ENCODE peak calls at places on chromosomes 7 and 10, in six cellular contexts. A is GM23338, J is gastrocnemius medialis, X is colonic mucosa, Q is fibroblast of lung, I is IMR-90. F is an unnamed sample.

GRCh38 chr10:16700331-16700730 is 116.9 kb downstream of the RSU1 start:
- DNase-seq in Q (no peak), A (no peak), J (no peak), X (no peak), I (no peak), F (no peak)

GRCh38 chr10:124744047-124744687 is at the start of gene FAM53B:
- DNase-seq in A (peak), I (peak), J (peak), Q (peak), X (peak), F (no peak)

GRCh38 chr7:137091396-137091795 is 222.9 kb downstream of the CHRM2 start:
- DNase-seq in J (no peak), Q (peak), X (no peak), A (peak), I (no peak), F (no peak)

GRCh38 chr7:493661-494251 is 25.9 kb downstream of the PDGFA start:
- DNase-seq in A (no peak), I (no peak), X (no peak), Q (no peak), J (no peak), F (no peak)

GRCh38 chr10:132951926-132952325 is 9.6 kb upstream of the CFAP46 start:
- DNase-seq in A (no peak), X (no peak), J (no peak), Q (no peak), I (no peak), F (no peak)

GRCh38 chr10:87674963-87675362 is 15.3 kb downstream of the PAPSS2 start:
- DNase-seq in J (no peak), Q (peak), X (no peak), I (peak), A (no peak), F (no peak)

GRCh38 chr7:47755248-47755647 is 173.3 kb upstream of the TNS3 start:
- DNase-seq in Q (no peak), X (no peak), I (no peak), J (no peak), A (no peak), F (no peak)

GRCh38 chr7:52254396-52255025 is 780.9 kb upstream of the POM121L12 start:
- DNase-seq in J (no peak), I (no peak), Q (no peak), A (no peak), X (no peak), F (no peak)

GRCh38 chr7:140640060-140640611 is 477 bp downstream of the DENND2A start:
- DNase-seq in J (no peak), X (no peak), A (peak), Q (peak), I (peak), F (no peak)

GRCh38 chr10:87578799-87579401 is 74.2 kb downstream of the MINPP1 start:
- DNase-seq in J (no peak), I (peak), X (no peak), Q (peak), A (no peak), F (no peak)

GRCh38 chr7:100680589-100681271 is 7.2 kb downstream of the GNB2 start:
- DNase-seq in J (no peak), A (no peak), I (no peak), Q (no peak), X (no peak), F (no peak)

GRCh38 chr7:121761399-121761798 is 111.6 kb upstream of the PTPRZ1 start:
- DNase-seq in Q (no peak), J (no peak), A (no peak), I (no peak), X (no peak), F (no peak)

GRCh38 chr7:28174901-28175661 is 5.5 kb downstream of the JAZF1 start:
- DNase-seq in J (no peak), A (no peak), X (no peak), Q (no peak), I (no peak), F (no peak)

GRCh38 chr10:29649561-29650551 is 15.1 kb upstream of the SVIL start:
- DNase-seq in A (no peak), J (no peak), Q (peak), I (peak), X (no peak), F (no peak)

GRCh38 chr7:39633563-39634550 is 10.5 kb downstream of the RALA start:
- DNase-seq in I (no peak), J (no peak), Q (no peak), X (no peak), A (no peak), F (no peak)

GRCh38 chr10:24207781-24208611 is 942 bp upstream of the KIAA1217 start:
- DNase-seq in J (no peak), A (no peak), I (no peak), X (peak), Q (peak), F (no peak)

GRCh38 chr10:125149278-125150047 is 10.9 kb downstream of the CTBP2 start:
- DNase-seq in J (peak), Q (peak), I (peak), A (peak), X (peak), F (no peak)

GRCh38 chr7:64562246-64562620 is 638 bp downstream of the ZNF680 start:
- DNase-seq in A (no peak), Q (peak), X (no peak), J (no peak), I (no peak), F (no peak)

GRCh38 chr7:101804642-101805401 is 12.6 kb upstream of the CUX1 start:
- DNase-seq in Q (no peak), I (no peak), J (no peak), X (peak), A (peak), F (no peak)

GRCh38 chr7:29812185-29812876 is 6.0 kb downstream of the WIPF3 start:
- DNase-seq in X (no peak), A (no peak), I (peak), J (no peak), Q (peak), F (no peak)

GRCh38 chr7:98613601-98614425 is 3.3 kb upstream of the NPTX2 start:
- DNase-seq in Q (peak), J (no peak), A (peak), X (no peak), I (peak), F (no peak)

GRCh38 chr7:118418433-118418832 is 193.9 kb downstream of the ANKRD7 start:
- DNase-seq in Q (no peak), J (no peak), X (no peak), A (no peak), I (no peak), F (no peak)

GRCh38 chr7:112063974-112064373 is 142.2 kb downstream of the DOCK4 start:
- DNase-seq in A (no peak), I (no peak), Q (no peak), J (no peak), X (no peak), F (no peak)

GRCh38 chr10:35447693-35448407 is 111.5 kb downstream of the CCNY start:
- DNase-seq in A (peak), J (no peak), Q (peak), X (peak), I (peak), F (no peak)

GRCh38 chr10:13448216-13448615 is 80.6 kb downstream of the BEND7 start:
- DNase-seq in Q (no peak), J (no peak), X (no peak), I (peak), A (no peak), F (no peak)
- H3K4me3 ChIP-seq in Q (no peak), J (no peak), X (no peak), I (no peak), A (no peak), F (no peak)

GRCh38 chr10:111579473-111579872 is 502.6 kb downstream of the ADRA2A start:
- DNase-seq in X (no peak), I (no peak), Q (no peak), A (no peak), J (no peak), F (no peak)
- TF ChIP-seq CTCF in X (no peak), I (no peak), Q (no peak), A (no peak), J (no peak), F (no peak)

GRCh38 chr7:127536426-127537152 is 48.8 kb downstream of the GCC1 start:
- DNase-seq in X (no peak), I (no peak), A (peak), Q (no peak), J (no peak), F (no peak)
- H3K4me3 ChIP-seq in X (no peak), I (peak), A (peak), Q (no peak), J (no peak), F (no peak)

GRCh38 chr10:94282369-94282768 is 80.4 kb downstream of the NOC3L start:
- DNase-seq in J (no peak), I (peak), X (no peak), A (no peak), Q (no peak), F (no peak)

GRCh38 chr10:94286898-94287297 is 75.8 kb downstream of the NOC3L start:
- DNase-seq in I (peak), X (no peak), A (no peak), Q (no peak), J (no peak), F (no peak)

GRCh38 chr10:94288361-94289116 is 74.2 kb downstream of the NOC3L start:
- DNase-seq in X (no peak), J (no peak), A (peak), Q (no peak), I (no peak), F (no peak)

GRCh38 chr10:94287331-94287730 is 75.4 kb downstream of the NOC3L start:
- DNase-seq in X (no peak), J (no peak), A (no peak), Q (no peak), I (no peak), F (no peak)

DNA sequence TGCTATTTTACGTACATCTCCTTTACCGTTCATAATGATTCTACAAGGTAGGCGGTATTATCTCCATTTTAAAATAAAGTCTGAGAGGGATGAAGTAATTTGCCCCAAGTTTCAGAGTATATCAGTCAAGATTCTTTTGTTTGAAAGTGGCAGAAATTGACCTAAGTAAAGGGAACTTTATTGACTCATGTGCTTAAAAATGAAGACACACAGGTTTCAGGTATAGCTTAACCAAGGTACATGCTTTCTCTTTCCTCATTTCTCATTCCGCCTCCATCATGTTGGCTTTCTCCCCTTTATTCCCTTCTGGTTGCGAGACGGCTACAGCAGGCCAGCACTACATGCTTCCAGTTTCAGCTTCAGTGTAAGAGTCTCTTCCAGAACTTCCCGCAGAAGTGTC is 77.5 kb downstream of the NOC3L start:
- DNase-seq in Q (no peak), A (no peak), X (no peak), J (no peak), I (no peak), F (no peak)
- TF ChIP-seq CTCF in Q (no peak), A (no peak), X (no peak), J (no peak), I (no peak), F (no peak)

GRCh38 chr10:111240348-111240747 is 163.5 kb downstream of the ADRA2A start:
- DNase-seq in J (no peak), I (no peak), X (no peak), A (no peak), Q (no peak), F (no peak)
- H3K4me3 ChIP-seq in J (no peak), I (no peak), X (no peak), A (no peak), Q (no peak), F (no peak)

GRCh38 chr7:45865594-45866410 is 7.1 kb downstream of the CCDC201 start:
- DNase-seq in X (no peak), I (peak), Q (no peak), J (no peak), A (no peak), F (no peak)

GRCh38 chr7:45867471-45867870 is 5.4 kb downstream of the CCDC201 start:
- DNase-seq in I (no peak), Q (no peak), J (no peak), X (no peak), A (no peak), F (no peak)

GRCh38 chr7:45869426-45869825 is 3.5 kb downstream of the CCDC201 start:
- DNase-seq in J (no peak), X (no peak), I (peak), Q (peak), A (no peak), F (no peak)

GRCh38 chr7:45863715-45864114 is 9.2 kb downstream of the CCDC201 start:
- DNase-seq in Q (no peak), I (no peak), X (no peak), A (peak), J (no peak), F (no peak)
- TF ChIP-seq CTCF in Q (no peak), I (peak), X (no peak), A (peak), J (no peak), F (no peak)

GRCh38 chr10:100736809-100737358 is 8.5 kb upstream of the PAX2 start:
- DNase-seq in J (no peak), X (no peak), Q (no peak), A (peak), I (no peak), F (no peak)
- H3K4me3 ChIP-seq in J (no peak), X (no peak), Q (no peak), A (peak), I (no peak), F (peak)

GRCh38 chr10:85624511-85624910 is 742.1 kb downstream of the GRID1 start:
- DNase-seq in Q (no peak), A (no peak), J (no peak), I (no peak), X (no peak), F (no peak)
- TF ChIP-seq CTCF in Q (no peak), A (no peak), J (no peak), I (no peak), X (no peak), F (no peak)

F was measured in vagina.